ENCODE peak calls at places on chromosomes 11 and 22, in four cellular contexts. Z, P, V and H are unnamed samples.

GRCh38 chr22:27474112-27474571 is 327.4 kb downstream of the MN1 start:
- DNase-seq in Z (no peak), P (no peak), V (no peak), H (no peak)

GRCh38 chr11:117075186-117075585 is 23.0 kb downstream of the SIK3 start:
- DNase-seq in Z (no peak), P (no peak), V (no peak), H (no peak)

GRCh38 chr11:118610773-118611432 is 3.5 kb downstream of the PHLDB1 start:
- DNase-seq in Z (peak), P (peak), V (peak), H (peak)

GRCh38 chr11:96168623-96169022 is 174.4 kb downstream of the MAML2 start:
- DNase-seq in Z (peak), P (no peak), V (peak), H (no peak)

GRCh38 chr11:65279713-65280459 is 18.1 kb downstream of the POLA2 start:
- DNase-seq in Z (peak), P (no peak), V (peak), H (no peak)

GRCh38 chr11:27041141-27041869 is 690 bp downstream of the BBOX1 start:
- DNase-seq in Z (no peak), P (no peak), V (no peak), H (no peak)

GRCh38 chr11:77081381-77081851 is 14.6 kb downstream of the CAPN5 start:
- DNase-seq in Z (no peak), P (no peak), V (no peak), H (peak)

GRCh38 chr22:37484115-37485005 is 1.8 kb downstream of the MFNG start:
- DNase-seq in Z (peak), P (no peak), V (peak), H (peak)

GRCh38 chr22:44341431-44342346 is 28.9 kb upstream of the SHISAL1 start:
- DNase-seq in Z (no peak), P (no peak), V (no peak), H (no peak)

GRCh38 chr11:47004595-47005033 is 68.1 kb downstream of the CSTPP1 start:
- DNase-seq in Z (peak), P (no peak), V (peak), H (peak)

GRCh38 chr22:49499433-49500075 is 328.1 kb downstream of the BRD1 start:
- DNase-seq in Z (no peak), P (no peak), V (no peak), H (no peak)

GRCh38 chr22:44292007-44292370 is 20.8 kb downstream of the SHISAL1 start:
- DNase-seq in Z (no peak), P (peak), V (no peak), H (no peak)

GRCh38 chr22:37161442-37161841 is 11.7 kb upstream of the IL2RB start:
- DNase-seq in Z (no peak), P (peak), V (no peak), H (no peak)

GRCh38 chr22:20238567-20239062 is 29.5 kb downstream of the RTN4R start:
- DNase-seq in Z (peak), P (peak), V (peak), H (no peak)

GRCh38 chr11:64123102-64123434 is 42.8 kb downstream of the MACROD1 start:
- DNase-seq in Z (peak), P (no peak), V (peak), H (no peak)

GRCh38 chr22:33923660-33924246 is 3.5 kb upstream of the LARGE1 start:
- DNase-seq in Z (peak), P (peak), V (peak), H (peak)

GRCh38 chr11:75547617-75548054 is 14.4 kb upstream of the SERPINH1 start:
- DNase-seq in Z (peak), P (peak), V (peak), H (peak)

GRCh38 chr22:48796295-48797015 is 1031.2 kb downstream of the BRD1 start:
- DNase-seq in Z (no peak), P (no peak), V (no peak), H (peak)

GRCh38 chr11:7677801-7678201 is 4.5 kb upstream of the CYB5R2 start:
- DNase-seq in Z (no peak), P (no peak), V (no peak), H (no peak)

GRCh38 chr22:42970029-42970428 is 44.9 kb downstream of the PACSIN2 start:
- DNase-seq in Z (no peak), P (no peak), V (no peak), H (no peak)

GRCh38 chr11:130037058-130037457 is 32.6 kb upstream of the APLP2 start:
- DNase-seq in Z (no peak), P (no peak), V (no peak), H (no peak)

GRCh38 chr11:68040957-68041591 is 2.2 kb downstream of the TCIRG1 start:
- DNase-seq in Z (peak), P (no peak), V (no peak), H (no peak)

GRCh38 chr11:72684236-72684912 is 10.2 kb upstream of the PDE2A start:
- DNase-seq in Z (peak), P (peak), V (peak), H (no peak)

GRCh38 chr11:827146-827860 is 416 bp upstream of the CRACR2B start:
- DNase-seq in Z (no peak), P (peak), V (no peak), H (no peak)

GRCh38 chr11:8352090-8352489 is 88.4 kb upstream of the LMO1 start:
- DNase-seq in Z (no peak), P (no peak), V (no peak), H (no peak)

GRCh38 chr11:108601150-108601549 is 7.6 kb upstream of the EXPH5 start:
- DNase-seq in Z (no peak), P (no peak), V (no peak), H (no peak)

GRCh38 chr11:128297111-128297651 is 290.2 kb downstream of the ETS1 start:
- DNase-seq in Z (no peak), P (no peak), V (no peak), H (no peak)

DNA sequence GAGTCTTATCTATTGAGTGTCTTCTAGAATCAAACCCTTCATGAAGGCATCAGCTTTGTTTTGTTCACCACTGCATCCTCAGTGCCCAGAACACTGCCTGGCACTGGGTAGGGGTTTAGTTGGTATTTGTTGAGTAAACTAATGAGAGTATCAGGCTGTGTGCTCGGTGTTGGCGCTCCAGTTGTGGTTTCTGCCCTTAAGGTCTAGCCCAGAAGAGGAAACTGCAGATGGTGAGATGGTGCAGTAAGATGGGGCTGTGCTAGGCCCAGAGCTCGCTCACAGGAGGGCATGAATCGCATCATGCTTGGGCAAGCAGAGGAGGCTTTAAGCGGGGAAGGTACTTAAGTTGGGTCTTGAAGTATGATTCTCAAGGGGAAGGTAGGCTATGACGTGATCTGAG is 97.2 kb downstream of the FBXO7 start:
- DNase-seq in Z (no peak), P (no peak), V (no peak), H (no peak)
- H3K27ac ChIP-seq in Z (no peak), P (no peak), V (no peak), H (no peak)

DNA sequence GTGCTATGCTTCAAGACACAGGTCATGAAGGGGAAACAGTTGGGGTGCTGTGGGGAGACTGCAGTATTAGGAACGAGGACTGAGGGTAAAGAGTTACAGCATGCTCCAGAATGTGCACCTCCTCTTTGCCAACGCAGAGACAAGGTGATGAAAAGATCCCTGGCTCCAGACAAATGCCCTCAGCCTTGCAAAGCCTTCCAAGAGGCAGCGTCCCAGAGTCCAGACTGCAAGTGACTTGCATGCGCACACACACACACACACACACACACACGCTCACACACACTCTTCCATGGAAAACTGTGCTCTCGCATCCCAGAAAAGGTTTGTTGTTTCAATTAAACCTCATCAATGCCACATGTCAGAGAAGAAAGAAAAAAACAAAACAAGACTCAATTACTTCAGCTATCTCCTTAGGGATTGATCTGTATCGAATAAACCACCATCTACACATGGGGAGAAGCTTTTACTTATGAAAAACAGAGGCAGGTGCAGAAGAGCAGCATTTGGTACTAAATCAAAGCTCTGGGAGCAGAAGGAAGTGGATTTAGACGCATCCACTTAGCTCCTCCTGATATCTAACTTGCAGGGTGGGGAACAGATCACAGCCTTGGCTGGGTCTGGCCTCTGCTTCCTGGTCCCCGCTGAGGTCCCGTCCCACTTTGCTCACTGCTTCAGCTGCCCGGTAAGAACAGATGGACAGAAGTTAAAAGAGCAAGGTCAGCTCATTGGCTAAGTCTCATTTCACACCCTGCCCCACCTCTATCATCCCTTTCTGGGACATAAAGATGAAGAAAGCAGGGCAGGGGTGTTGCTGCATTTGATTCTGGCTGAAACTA is 249.7 kb upstream of the BLID start:
- DNase-seq in Z (no peak), P (no peak), V (no peak), H (no peak)
- H3K4me3 ChIP-seq in Z (no peak), P (no peak), V (no peak), H (peak)

DNA sequence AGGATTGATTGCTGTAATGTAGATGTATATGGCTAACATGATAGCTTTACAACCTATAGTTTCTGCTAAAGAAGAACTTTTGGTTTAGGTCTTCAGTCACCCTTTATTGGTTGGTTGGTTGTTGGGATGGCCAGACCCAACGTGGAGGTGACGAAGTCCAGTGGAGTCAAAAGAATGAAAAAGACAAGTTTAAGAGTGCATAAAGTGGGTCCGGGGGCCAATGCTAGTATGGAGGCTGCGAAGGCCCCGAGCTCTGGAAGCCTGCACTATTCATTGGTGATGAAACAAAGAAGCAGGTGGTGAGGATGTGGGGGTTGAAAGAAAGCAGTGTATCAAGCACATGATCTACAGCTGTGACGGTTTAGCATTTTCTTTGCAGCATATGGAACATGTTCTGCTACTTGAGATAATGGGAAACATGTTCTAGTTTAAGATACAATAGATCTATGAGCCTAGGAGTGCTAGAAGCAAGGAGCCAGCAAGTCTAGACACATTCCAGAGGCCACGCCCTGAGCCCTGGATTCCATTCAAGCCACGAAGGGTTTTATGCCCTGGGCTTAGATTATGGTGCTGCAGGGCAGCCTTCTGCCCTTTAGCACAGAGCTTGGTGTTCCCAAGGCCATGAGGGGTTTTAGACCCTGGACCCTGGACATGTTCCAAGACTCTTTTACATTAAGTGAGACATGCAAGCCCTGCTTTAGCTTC is 6.3 kb downstream of the TCP11L1 start:
- DNase-seq in Z (no peak), P (no peak), V (no peak), H (no peak)
- TF ChIP-seq CTCF in Z (no peak), P (no peak), V (no peak), H (no peak)

GRCh38 chr11:12242926-12243325 is 132.5 kb downstream of the MICAL2 start:
- DNase-seq in Z (no peak), P (no peak), V (no peak), H (no peak)
- H3K27ac ChIP-seq in Z (no peak), P (no peak), V (no peak), H (no peak)

GRCh38 chr11:57712256-57713150 is at the start of gene TMX2:
- DNase-seq in Z (peak), P (peak), V (peak), H (peak)
- H3K4me3 ChIP-seq in Z (peak), P (peak), V (peak), H (peak)

GRCh38 chr11:66467756-66468155 is 1.1 kb downstream of the PELI3 start:
- DNase-seq in Z (no peak), P (peak), V (peak), H (no peak)
- TF ChIP-seq CTCF in Z (no peak), P (no peak), V (no peak), H (no peak)

DNA sequence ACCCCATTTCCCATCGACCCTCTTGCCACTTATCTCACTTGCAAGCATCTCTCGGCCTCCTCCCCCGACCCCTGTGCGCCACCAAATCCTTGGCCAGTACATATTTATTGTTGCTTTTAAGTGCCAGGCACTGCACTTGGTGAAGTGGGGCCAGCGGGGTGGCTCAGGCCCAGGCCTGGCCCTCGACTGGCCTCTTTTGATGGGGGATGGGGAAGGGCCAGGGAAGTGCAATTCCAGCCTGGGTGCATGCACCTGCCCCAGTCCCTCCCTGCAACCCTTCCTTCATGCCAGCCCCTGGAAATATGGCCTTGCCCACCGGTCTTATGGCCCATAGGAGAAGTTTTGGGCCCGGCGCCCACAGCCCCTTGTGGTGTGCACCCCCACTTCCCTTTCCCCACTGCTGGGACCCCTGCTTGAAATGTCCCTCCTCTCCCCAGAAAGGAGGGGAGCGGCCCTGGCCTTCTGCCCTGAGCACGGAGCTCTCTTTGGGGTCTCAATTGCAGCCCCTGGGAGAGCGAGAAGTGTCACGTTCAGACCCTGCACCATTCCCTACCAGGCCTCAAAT is 791 bp downstream of the SUSD2 start:
- DNase-seq in Z (no peak), P (no peak), V (no peak), H (no peak)
- H3K27ac ChIP-seq in Z (no peak), P (no peak), V (peak), H (no peak)

GRCh38 chr11:57777969-57778317 is 16.3 kb downstream of the CTNND1 start:
- DNase-seq in Z (no peak), P (peak), V (peak), H (no peak)

GRCh38 chr11:57776577-57776976 is 15.0 kb downstream of the CTNND1 start:
- DNase-seq in Z (no peak), P (no peak), V (no peak), H (no peak)

GRCh38 chr11:57776101-57776511 is 14.5 kb downstream of the CTNND1 start:
- DNase-seq in Z (no peak), P (peak), V (peak), H (no peak)

GRCh38 chr11:57779275-57779674 is 17.7 kb downstream of the CTNND1 start:
- DNase-seq in Z (peak), P (peak), V (peak), H (no peak)

GRCh38 chr11:57778318-57779037 is 16.9 kb downstream of the CTNND1 start:
- DNase-seq in Z (peak), P (peak), V (peak), H (peak)
- H3K4me3 ChIP-seq in Z (no peak), P (peak), V (peak), H (peak)

GRCh38 chr11:121119444-121119843 is 18.4 kb downstream of the TECTA start:
- DNase-seq in Z (no peak), P (no peak), V (no peak), H (no peak)
- TF ChIP-seq CTCF in Z (no peak), P (no peak), V (no peak), H (no peak)